ENCODE peak calls at places on chromosomes 4 and X, in five cellular contexts. N is choroid plexus epithelial cell, K is SW480, F is neural progenitor cell, C is A172. T is an unnamed sample.

GRCh38 chr4:84875636-84876371 is 90.7 kb downstream of the WDFY3 start:
- DNase-seq in N (peak; percentile 60), K (no peak), F (no peak), C (no peak), T (no peak)

GRCh38 chrX:103215037-103215767 is at the start of gene BEX4:
- DNase-seq in N (peak; percentile 64), K (peak; percentile 53), F (peak; percentile 91), C (no peak), T (peak; percentile 93)

GRCh38 chr4:2395038-2395437 is 23.4 kb downstream of the ZFYVE28 start:
- DNase-seq in N (peak; percentile 74), K (no peak), F (no peak), C (no peak), T (no peak)

GRCh38 chr4:23728393-23728792 is 161.5 kb downstream of the PPARGC1A start:
- DNase-seq in N (peak; percentile 28), K (peak; percentile 47), F (no peak), C (peak; percentile 98), T (no peak)

GRCh38 chr4:146124023-146124680 is 51.4 kb upstream of the LSM6 start:
- DNase-seq in N (no peak), K (no peak), F (peak; percentile 23), C (no peak), T (peak; percentile 15)

GRCh38 chr4:107930821-107931774 is at the start of gene CYP2U1:
- DNase-seq in N (peak; percentile 64), K (peak; percentile 56), F (peak; percentile 96), C (peak; percentile 61), T (peak; percentile 93)

GRCh38 chrX:122133478-122133877 is 1050.6 kb upstream of the GRIA3 start:
- DNase-seq in N (no peak), K (no peak), F (no peak), C (no peak), T (no peak)

GRCh38 chr4:86400216-86400615 is 40.4 kb upstream of the MAPK10 start:
- DNase-seq in N (peak; percentile 64), K (no peak), F (no peak), C (no peak), T (peak; percentile 47)

GRCh38 chr4:38314663-38315062 is 349.3 kb upstream of the KLF3 start:
- DNase-seq in N (no peak), K (peak; percentile 79), F (no peak), C (no peak), T (peak; percentile 15)

T was measured in left kidney.